ENCODE peak calls at places on chromosome 10, in eight cellular contexts. L is transverse colon, U is tibial artery, P is stomach, V is kidney, R is GM23248, C is colonic mucosa, M is left ventricle myocardium inferior. H is an unnamed sample.

GRCh38 chr10:51117794-51118193 is 43.5 kb downstream of the PRKG1 start:
- DNase-seq in U (no peak), C (no peak), R (peak; percentile 43), P (no peak), L (no peak), V (no peak), M (no peak), H (no peak)

GRCh38 chr10:68471063-68471585 is 649 bp downstream of the DNA2 start:
- DNase-seq in V (no peak), P (no peak), C (no peak), U (no peak), R (no peak), M (no peak), L (no peak), H (no peak)

GRCh38 chr10:108736111-108736510 is 1187.2 kb downstream of the XPNPEP1 start:
- DNase-seq in C (no peak), M (no peak), P (no peak), L (no peak), V (no peak), R (no peak), U (no peak), H (no peak)

GRCh38 chr10:14366760-14367159 is 36.0 kb upstream of the FRMD4A start:
- DNase-seq in U (no peak), L (no peak), M (no peak), V (no peak), C (no peak), P (no peak), R (no peak), H (no peak)

GRCh38 chr10:74011762-74012161 is 13.8 kb downstream of the VCL start:
- DNase-seq in P (no peak), R (peak; percentile 95), M (no peak), U (no peak), L (no peak), C (no peak), V (no peak), H (peak; percentile 75)

GRCh38 chr10:117246997-117247667 is 6.2 kb downstream of the SLC18A2 start:
- DNase-seq in L (no peak), P (no peak), M (no peak), C (no peak), V (no peak), U (no peak), R (peak; percentile 74), H (no peak)

GRCh38 chr10:28704771-28705170 is 27.4 kb downstream of the BAMBI start:
- DNase-seq in M (no peak), P (no peak), L (no peak), U (no peak), V (no peak), C (no peak), R (no peak), H (no peak)

GRCh38 chr10:4825868-4826787 is at the start of gene AKR1E2:
- DNase-seq in V (peak; percentile 96), M (peak; percentile 95), C (peak; percentile 84), P (peak; percentile 84), L (peak; percentile 77), R (peak; percentile 98), U (peak; percentile 93), H (peak; percentile 89)

GRCh38 chr10:7467031-7467667 is 56.3 kb upstream of the SFMBT2 start:
- DNase-seq in R (no peak), V (no peak), L (no peak), C (no peak), P (no peak), M (no peak), U (no peak), H (no peak)

GRCh38 chr10:116802876-116803275 is 46.4 kb upstream of the ENO4 start:
- DNase-seq in R (no peak), P (no peak), L (no peak), M (no peak), C (no peak), V (no peak), U (no peak), H (no peak)

GRCh38 chr10:124288928-124289921 is 129.5 kb downstream of the OAT start:
- DNase-seq in M (no peak), R (no peak), C (no peak), L (no peak), U (peak; percentile 58), P (no peak), V (no peak), H (no peak)

GRCh38 chr10:119466655-119467054 is 75.9 kb downstream of the RGS10 start:
- DNase-seq in U (no peak), L (no peak), M (no peak), R (no peak), P (no peak), V (peak; percentile 76), C (no peak), H (peak; percentile 66)

GRCh38 chr10:25080880-25081581 is 64.6 kb downstream of the THNSL1 start:
- DNase-seq in V (peak; percentile 76), C (peak; percentile 92), P (peak; percentile 89), U (peak; percentile 90), R (peak; percentile 90), L (peak; percentile 89), M (peak; percentile 74), H (peak; percentile 77)

GRCh38 chr10:5552376-5553321 is 27.9 kb downstream of the CALML3 start:
- DNase-seq in R (no peak), C (no peak), M (peak; percentile 9), V (peak; percentile 49), P (no peak), U (peak; percentile 64), L (no peak), H (no peak)

GRCh38 chr10:95788830-95789229 is 32.9 kb downstream of the ENTPD1 start:
- DNase-seq in P (no peak), U (no peak), L (no peak), C (no peak), R (peak; percentile 65), V (no peak), M (no peak), H (no peak)

GRCh38 chr10:614772-615582 is 74.5 kb downstream of the DIP2C start:
- DNase-seq in U (peak; percentile 56), M (no peak), R (peak; percentile 32), L (no peak), V (peak; percentile 84), C (no peak), P (no peak), H (no peak)

GRCh38 chr10:60718891-60719290 is 59.4 kb upstream of the CDK1 start:
- DNase-seq in P (no peak), C (no peak), M (no peak), R (no peak), V (no peak), U (no peak), L (no peak), H (no peak)

GRCh38 chr10:21076381-21076780 is 179.3 kb upstream of the NEBL start:
- DNase-seq in R (no peak), L (no peak), C (no peak), P (no peak), M (no peak), V (no peak), U (no peak), H (no peak)

GRCh38 chr10:87915989-87916388 is 52.6 kb downstream of the PTEN start:
- DNase-seq in L (no peak), P (no peak), C (no peak), R (peak; percentile 32), U (no peak), V (no peak), M (no peak), H (no peak)
- H3K4me1 ChIP-seq in L (peaks cover 3% of the 10 kb centered on the region), P (peaks cover 17% of the 10 kb centered on the region), C (no peaks in the 10 kb centered on the region), R (peaks cover 26% of the 10 kb centered on the region), U (peaks cover 55% of the 10 kb centered on the region), V (peaks cover 12% of the 10 kb centered on the region), M (peaks cover 53% of the 10 kb centered on the region), H (no peaks in the 10 kb centered on the region)

DNA sequence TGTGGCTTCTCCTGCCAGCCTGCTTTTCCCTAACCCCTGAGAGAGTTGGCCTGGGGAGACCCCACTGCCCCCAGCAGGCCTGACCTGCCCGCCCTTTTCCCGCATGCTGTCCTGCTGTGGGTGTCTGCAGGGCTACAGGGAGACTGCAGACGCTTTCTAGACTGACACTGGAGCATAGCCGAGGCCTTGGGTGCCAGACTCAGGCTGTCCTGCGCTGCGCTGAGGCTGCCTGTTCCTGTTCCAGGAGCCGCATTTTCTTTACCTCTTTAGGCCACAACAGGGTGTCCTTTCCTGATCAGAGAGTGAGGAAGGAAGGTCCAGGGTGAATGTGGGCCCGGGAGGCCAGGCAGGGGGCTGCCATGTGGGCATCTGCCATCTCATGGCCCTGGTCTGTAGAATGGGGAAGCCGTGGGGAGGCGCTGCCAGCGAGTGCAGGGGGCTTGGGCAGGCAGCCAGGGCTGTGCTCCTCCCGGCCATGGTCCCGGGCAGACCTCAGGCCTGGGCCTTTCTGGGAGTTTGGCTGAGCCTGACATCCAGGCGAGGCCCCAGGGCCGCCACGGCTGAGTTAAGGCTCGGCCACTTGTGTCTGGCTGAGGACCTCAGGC is 3.6 kb downstream of the PWWP2B start:
- DNase-seq in R (no peak), C (no peak), M (no peak), U (no peak), V (peak; percentile 73), P (no peak), L (peak; percentile 15), H (no peak)
- H3K4me1 ChIP-seq in R (peaks cover 7% of the 10 kb centered on the region), C (peaks cover 41% of the 10 kb centered on the region), M (peaks cover 61% of the 10 kb centered on the region), U (peaks cover 22% of the 10 kb centered on the region), V (peaks cover 6% of the 10 kb centered on the region), P (peaks cover 79% of the 10 kb centered on the region), L (peaks cover 37% of the 10 kb centered on the region), H (peaks cover 10% of the 10 kb centered on the region)

GRCh38 chr10:122543676-122544075 is 16.9 kb upstream of the DMBT1 start:
- DNase-seq in V (no peak), L (peak; percentile 62), R (no peak), P (no peak), C (peak; percentile 79), M (no peak), U (no peak), H (no peak)

GRCh38 chr10:122544493-122544892 is 16.1 kb upstream of the DMBT1 start:
- DNase-seq in V (no peak), U (no peak), M (no peak), R (no peak), P (no peak), L (no peak), C (no peak), H (no peak)

GRCh38 chr10:122546242-122546641 is 14.3 kb upstream of the DMBT1 start:
- DNase-seq in R (no peak), U (no peak), C (no peak), V (no peak), P (no peak), M (no peak), L (no peak), H (no peak)

GRCh38 chr10:122537545-122537944 is 23.0 kb upstream of the DMBT1 start:
- DNase-seq in P (no peak), M (no peak), R (no peak), L (no peak), C (no peak), U (no peak), V (no peak), H (no peak)

GRCh38 chr10:122541541-122542002 is 19.0 kb upstream of the DMBT1 start:
- DNase-seq in M (no peak), R (peak; percentile 50), C (no peak), V (no peak), L (no peak), U (no peak), P (no peak), H (no peak)
- H3K4me1 ChIP-seq in M (no peaks in the 10 kb centered on the region), R (no peaks in the 10 kb centered on the region), C (peaks cover 5% of the 10 kb centered on the region), V (no peaks in the 10 kb centered on the region), L (peaks cover 11% of the 10 kb centered on the region), U (no peaks in the 10 kb centered on the region), P (no peaks in the 10 kb centered on the region), H (no peaks in the 10 kb centered on the region)

DNA sequence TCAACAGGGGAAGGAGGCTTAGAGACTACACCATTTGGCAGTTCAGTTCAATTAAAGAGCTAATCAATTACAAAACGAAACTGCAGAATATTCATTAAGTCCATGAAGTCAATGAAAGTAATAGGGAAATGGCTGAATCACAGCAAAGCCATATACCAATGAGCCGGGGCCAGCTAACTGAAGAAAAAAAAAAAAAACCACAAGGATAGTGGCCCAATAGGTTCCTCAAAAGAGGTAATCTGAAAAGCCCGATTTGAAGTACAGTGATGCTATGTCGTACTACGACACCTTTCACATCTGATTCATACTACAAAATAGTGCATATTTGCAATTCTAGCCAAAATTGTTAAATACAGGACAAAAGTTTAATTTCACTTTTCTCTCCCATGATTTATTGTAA is 2.5 kb downstream of the ARHGAP12 start:
- DNase-seq in C (no peak), V (no peak), P (no peak), R (peak; percentile 61), U (no peak), M (no peak), L (no peak), H (no peak)
- H3K4me1 ChIP-seq in C (peaks cover 2% of the 10 kb centered on the region), V (peaks cover 5% of the 10 kb centered on the region), P (peaks cover 26% of the 10 kb centered on the region), R (peaks cover 34% of the 10 kb centered on the region), U (peaks cover 36% of the 10 kb centered on the region), M (peaks cover 50% of the 10 kb centered on the region), L (peaks cover 8% of the 10 kb centered on the region), H (peaks cover 19% of the 10 kb centered on the region)

H was measured in SJSA1.